ENCODE peak calls at places on chromosomes 4 and X, in five cellular contexts. S is K562, I is H1, V is HepG2, M is GM12878. B is an unnamed sample.

GRCh38 chr4:16029329-16029728 is 54.5 kb downstream of the PROM1 start:
- DNase-seq in S (no peak), I (no peak), V (peak), M (no peak), B (no peak)

GRCh38 chrX:44506688-44507087 is 36.0 kb downstream of the FUNDC1 start:
- DNase-seq in S (no peak), I (no peak), V (no peak), M (no peak), B (no peak)

GRCh38 chr4:109921384-109921808 is 8.7 kb downstream of the EGF start:
- DNase-seq in S (no peak), I (no peak), V (no peak), M (no peak), B (no peak)

GRCh38 chrX:110409925-110410324 is 51.3 kb downstream of the RTL9 start:
- DNase-seq in S (no peak), I (no peak), V (no peak), M (no peak), B (no peak)

GRCh38 chrX:120286733-120287512 is 24.3 kb downstream of the TMEM255A start:
- DNase-seq in S (no peak), I (no peak), V (peak), M (no peak), B (no peak)

GRCh38 chrX:82556588-82556987 is 951.5 kb upstream of the POU3F4 start:
- DNase-seq in S (no peak), I (no peak), V (no peak), M (no peak), B (no peak)

GRCh38 chrX:1440506-1440905 is 12.2 kb downstream of the ASMTL start:
- DNase-seq in S (no peak), I (no peak), V (no peak), M (no peak), B (no peak)

GRCh38 chrX:131827935-131828334 is 195.2 kb upstream of the STK26 start:
- DNase-seq in S (peak), I (no peak), V (no peak), M (peak), B (no peak)

GRCh38 chr4:74032064-74032463 is 6.4 kb downstream of the CXCL3 start:
- DNase-seq in S (no peak), I (no peak), V (no peak), M (no peak), B (no peak)

GRCh38 chrX:153924149-153924861 is 1.8 kb downstream of the ARHGAP4 start:
- DNase-seq in S (no peak), I (no peak), V (peak), M (no peak), B (no peak)

GRCh38 chr4:122932763-122933162 is 10.4 kb upstream of the NUDT6 start:
- DNase-seq in S (no peak), I (no peak), V (no peak), M (no peak), B (no peak)

GRCh38 chrX:108299101-108299591 is 139.1 kb downstream of the COL4A6 start:
- DNase-seq in S (no peak), I (no peak), V (peak), M (peak), B (no peak)

GRCh38 chr4:9792381-9792780 is 10.9 kb downstream of the DRD5 start:
- DNase-seq in S (no peak), I (no peak), V (no peak), M (no peak), B (no peak)

GRCh38 chrX:123425904-123426303 is 241.8 kb downstream of the GRIA3 start:
- DNase-seq in S (no peak), I (no peak), V (no peak), M (no peak), B (no peak)

GRCh38 chr4:169254546-169254983 is 16.2 kb downstream of the SH3RF1 start:
- DNase-seq in S (no peak), I (no peak), V (peak), M (no peak), B (peak)

GRCh38 chr4:186040316-186040715 is 28.6 kb upstream of the TLR3 start:
- DNase-seq in S (no peak), I (no peak), V (no peak), M (no peak), B (no peak)

GRCh38 chr4:118353452-118353851 is 649 bp upstream of the PRSS12 start:
- DNase-seq in S (no peak), I (no peak), V (no peak), M (no peak), B (no peak)

GRCh38 chrX:40543661-40544328 is 37.0 kb upstream of the ATP6AP2 start:
- DNase-seq in S (peak), I (no peak), V (peak), M (peak), B (peak)
- TF ChIP-seq SP1 in S (no peak), I (peak), V (no peak), M (no peak), B (no peak)

GRCh38 chrX:25012433-25012735 is 3.4 kb downstream of the ARX start:
- DNase-seq in S (no peak), I (no peak), V (no peak), M (no peak), B (no peak)
- TF ChIP-seq SRF in S (no peak), I (no peak), V (no peak), M (no peak), B (no peak)

GRCh38 chr4:156347412-156348075 is 393.9 kb upstream of the CTSO start:
- DNase-seq in S (no peak), I (no peak), V (no peak), M (no peak), B (peak)
- TF ChIP-seq SP1 in S (no peak), I (no peak), V (no peak), M (no peak), B (peak)

DNA sequence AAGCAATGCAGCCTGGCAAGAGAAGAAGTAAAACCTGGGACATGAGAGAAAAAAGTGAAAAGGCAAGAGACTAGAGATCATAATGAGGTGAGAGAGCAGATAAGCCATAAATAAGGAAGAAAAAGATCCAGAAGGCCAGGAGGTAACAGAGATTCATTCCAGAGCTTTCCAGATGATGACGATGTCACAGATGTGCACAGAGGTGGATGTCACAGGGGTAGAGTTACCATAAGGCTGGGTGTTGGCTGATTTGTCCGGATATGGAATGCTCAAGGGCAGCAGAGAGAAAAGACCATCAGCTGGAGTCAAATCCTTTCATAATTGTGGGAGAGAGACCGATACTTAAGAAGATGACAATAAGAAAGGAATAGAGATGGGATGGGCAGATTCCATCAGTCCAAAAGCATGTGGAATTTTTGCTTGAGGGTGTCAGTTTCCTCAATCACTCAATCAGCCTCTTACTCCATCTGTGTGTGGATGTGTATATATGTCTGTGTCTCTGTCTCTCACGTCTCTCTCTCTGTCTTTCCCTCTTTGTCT is 150.5 kb downstream of the CENPC start:
- DNase-seq in S (no peak), I (no peak), V (no peak), M (no peak), B (no peak)
- TF ChIP-seq SRF in S (no peak), I (no peak), V (no peak), M (no peak), B (no peak)